ENCODE peak calls at places on chromosomes 3 and 15, in seven cellular contexts. One of them, this sample, is unnamed.

GRCh38 chr3:144018776-144019175 is 47.2 kb downstream of the DIPK2A start:
- ATAC-seq in HepG2: no peak
- ATAC-seq in K562: no peak
- ATAC-seq in Panc1: no peak
- ATAC-seq in upper lobe of left lung: no peak
- ATAC-seq in HCT116: no peak
- ATAC-seq in GM12878: no peak
- ATAC-seq in this sample: no peak

GRCh38 chr3:120642368-120642948 is 39.6 kb downstream of the HGD start:
- ATAC-seq in HepG2: peak; percentile 45
- ATAC-seq in GM12878: no peak
- ATAC-seq in K562: peak; percentile 95
- ATAC-seq in Panc1: no peak
- ATAC-seq in upper lobe of left lung: no peak
- ATAC-seq in HCT116: no peak
- ATAC-seq in this sample: no peak

GRCh38 chr3:25897019-25897418 is 107.1 kb downstream of the OXSM start:
- ATAC-seq in K562: peak; percentile 95
- ATAC-seq in HepG2: peak; percentile 96
- ATAC-seq in Panc1: no peak
- ATAC-seq in GM12878: peak; percentile 98
- ATAC-seq in upper lobe of left lung: no peak
- ATAC-seq in HCT116: peak; percentile 99
- ATAC-seq in this sample: no peak

GRCh38 chr15:89462198-89462912 is 34.0 kb downstream of the RHCG start:
- ATAC-seq in HCT116: peak; percentile 75
- ATAC-seq in upper lobe of left lung: no peak
- ATAC-seq in K562: peak; percentile 95
- ATAC-seq in Panc1: no peak
- ATAC-seq in GM12878: peak; percentile 69
- ATAC-seq in HepG2: peak; percentile 80
- ATAC-seq in this sample: no peak

GRCh38 chr3:104554409-104554808 is 812.3 kb upstream of the ALCAM start:
- ATAC-seq in upper lobe of left lung: no peak
- ATAC-seq in K562: no peak
- ATAC-seq in Panc1: no peak
- ATAC-seq in HCT116: no peak
- ATAC-seq in GM12878: no peak
- ATAC-seq in HepG2: no peak
- ATAC-seq in this sample: no peak

GRCh38 chr15:73927003-73927475 is 777 bp downstream of the LOXL1 start:
- ATAC-seq in HepG2: no peak
- ATAC-seq in Panc1: peak; percentile 54
- ATAC-seq in GM12878: peak; percentile 8
- ATAC-seq in HCT116: peak; percentile 59
- ATAC-seq in K562: no peak
- ATAC-seq in upper lobe of left lung: no peak
- ATAC-seq in this sample: peak; percentile 32

GRCh38 chr3:53715815-53716483 is 130.3 kb downstream of the CHDH start:
- ATAC-seq in HepG2: no peak
- ATAC-seq in HCT116: no peak
- ATAC-seq in Panc1: no peak
- ATAC-seq in K562: no peak
- ATAC-seq in GM12878: no peak
- ATAC-seq in upper lobe of left lung: no peak
- ATAC-seq in this sample: no peak

GRCh38 chr3:12345584-12346494 is 57.0 kb downstream of the PPARG start:
- ATAC-seq in K562: no peak
- ATAC-seq in HCT116: peak; percentile 60
- ATAC-seq in Panc1: no peak
- ATAC-seq in HepG2: no peak
- ATAC-seq in upper lobe of left lung: no peak
- ATAC-seq in GM12878: no peak
- ATAC-seq in this sample: no peak

GRCh38 chr3:23761440-23761896 is 44.3 kb upstream of the UBE2E1 start:
- ATAC-seq in Panc1: peak; percentile 48
- ATAC-seq in HepG2: peak; percentile 97
- ATAC-seq in upper lobe of left lung: no peak
- ATAC-seq in K562: peak; percentile 81
- ATAC-seq in HCT116: peak; percentile 91
- ATAC-seq in GM12878: peak; percentile 68
- ATAC-seq in this sample: no peak

GRCh38 chr3:98657429-98657828 is 64.0 kb upstream of the CPOX start:
- ATAC-seq in upper lobe of left lung: peak; percentile 77
- ATAC-seq in Panc1: peak; percentile 65
- ATAC-seq in K562: peak; percentile 63
- ATAC-seq in HepG2: peak; percentile 93
- ATAC-seq in GM12878: peak; percentile 98
- ATAC-seq in HCT116: peak; percentile 94
- ATAC-seq in this sample: no peak

DNA sequence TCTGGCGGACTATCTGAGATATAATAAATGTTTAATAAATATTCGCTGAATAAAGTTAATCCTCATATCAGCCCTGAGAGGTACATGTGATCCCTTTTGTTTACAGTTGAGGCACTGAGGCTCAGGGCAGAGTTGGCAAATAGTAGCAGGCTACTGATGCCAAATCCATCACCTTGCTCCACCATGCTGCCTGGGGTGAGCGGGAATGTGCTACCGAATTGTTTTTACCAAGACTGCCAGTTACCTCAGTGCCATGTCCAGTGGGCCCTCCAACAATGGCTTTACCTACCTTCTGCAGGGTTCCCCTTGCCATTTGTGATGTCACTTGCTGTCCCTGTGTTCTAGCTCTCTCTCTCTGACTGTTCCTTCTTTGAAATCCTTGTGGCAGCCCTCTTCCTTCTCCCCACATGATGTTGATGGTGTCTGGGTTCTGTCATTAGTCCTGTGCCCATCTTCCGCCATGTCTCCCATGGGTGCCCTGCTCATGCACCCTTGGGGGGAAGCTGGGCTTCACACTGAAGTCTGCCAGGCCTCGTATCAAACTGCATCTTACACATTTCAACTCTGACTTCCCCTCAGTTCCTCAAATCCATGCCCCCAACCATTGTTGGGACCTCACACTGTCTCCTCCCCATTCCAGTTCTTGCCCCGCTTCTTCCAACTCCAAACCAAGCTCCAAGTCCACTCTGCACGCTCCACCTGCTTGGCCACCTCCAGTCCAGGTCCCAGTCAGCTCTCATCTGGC is 35.4 kb downstream of the SLCO2A1 start:
- ATAC-seq in Panc1: no peak
- ATAC-seq in HCT116: no peak
- ATAC-seq in upper lobe of left lung: no peak
- ATAC-seq in GM12878: no peak
- ATAC-seq in K562: no peak
- ATAC-seq in HepG2: no peak
- ATAC-seq in this sample: no peak
- H3K27ac ChIP-seq in Panc1: no peak overlapping the region
- H3K27ac ChIP-seq in HCT116: no peak overlapping the region
- H3K27ac ChIP-seq in upper lobe of left lung: no peak overlapping the region
- H3K27ac ChIP-seq in GM12878: no peak overlapping the region
- H3K27ac ChIP-seq in K562: no peak overlapping the region
- H3K27ac ChIP-seq in HepG2: no peak overlapping the region
- H3K27ac ChIP-seq in this sample: no peak overlapping the region

DNA sequence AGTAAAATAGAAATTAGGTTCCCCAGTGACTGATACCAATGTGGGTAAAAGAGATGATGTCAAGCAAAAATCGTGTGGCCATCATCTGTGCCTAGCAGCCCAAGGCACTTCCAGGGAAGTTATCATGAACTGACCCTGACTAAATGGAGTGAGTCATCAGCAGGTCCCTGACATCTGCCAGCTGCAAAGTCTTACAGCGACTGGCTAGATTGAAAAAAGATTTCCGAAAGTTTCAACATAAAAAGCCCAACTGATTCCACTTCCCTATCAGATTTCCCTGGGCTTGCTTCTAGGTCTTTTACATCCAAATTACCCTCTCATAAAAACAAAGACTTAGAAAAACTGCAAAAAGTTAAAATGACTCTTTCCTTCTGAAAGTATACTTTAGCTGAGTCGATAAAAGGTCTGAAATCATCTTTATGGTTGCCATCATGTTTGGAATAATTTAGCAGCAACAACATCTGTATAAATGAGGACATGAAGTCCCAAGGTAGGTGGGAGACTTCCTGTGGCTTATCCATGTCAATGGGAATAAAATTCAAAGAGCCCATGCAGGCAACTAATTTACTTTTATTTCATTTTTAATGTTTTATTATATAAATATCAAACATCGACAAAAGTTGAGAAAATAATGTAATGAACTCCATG is 342.8 kb downstream of the ERC2 start:
- ATAC-seq in upper lobe of left lung: no peak
- ATAC-seq in Panc1: peak; percentile 73
- ATAC-seq in HCT116: no peak
- ATAC-seq in K562: no peak
- ATAC-seq in GM12878: no peak
- ATAC-seq in HepG2: no peak
- ATAC-seq in this sample: peak; percentile 83
- TF ChIP-seq POLR2AphosphoS5 in upper lobe of left lung: no peak
- TF ChIP-seq POLR2AphosphoS5 in Panc1: no peak
- TF ChIP-seq POLR2AphosphoS5 in HCT116: no peak
- TF ChIP-seq POLR2AphosphoS5 in K562: no peak
- TF ChIP-seq POLR2AphosphoS5 in GM12878: no peak
- TF ChIP-seq POLR2AphosphoS5 in HepG2: no peak
- TF ChIP-seq POLR2AphosphoS5 in this sample: peak; percentile 36

GRCh38 chr15:20409247-20409646 is 132.4 kb downstream of the GOLGA6L6 start:
- ATAC-seq in HCT116: no peak
- ATAC-seq in upper lobe of left lung: peak; percentile 49
- ATAC-seq in Panc1: no peak
- ATAC-seq in HepG2: no peak
- ATAC-seq in K562: peak; percentile 49
- ATAC-seq in GM12878: no peak
- ATAC-seq in this sample: no peak
- H3K9me3 ChIP-seq in HCT116: peaks cover 58% of the 10 kb centered on the region
- H3K9me3 ChIP-seq in upper lobe of left lung: no peaks in the 10 kb centered on the region
- H3K9me3 ChIP-seq in Panc1: peaks cover 3% of the 10 kb centered on the region
- H3K9me3 ChIP-seq in HepG2: no peaks in the 10 kb centered on the region
- H3K9me3 ChIP-seq in K562: no peaks in the 10 kb centered on the region
- H3K9me3 ChIP-seq in GM12878: no peaks in the 10 kb centered on the region
- H3K9me3 ChIP-seq in this sample: no peaks in the 10 kb centered on the region

DNA sequence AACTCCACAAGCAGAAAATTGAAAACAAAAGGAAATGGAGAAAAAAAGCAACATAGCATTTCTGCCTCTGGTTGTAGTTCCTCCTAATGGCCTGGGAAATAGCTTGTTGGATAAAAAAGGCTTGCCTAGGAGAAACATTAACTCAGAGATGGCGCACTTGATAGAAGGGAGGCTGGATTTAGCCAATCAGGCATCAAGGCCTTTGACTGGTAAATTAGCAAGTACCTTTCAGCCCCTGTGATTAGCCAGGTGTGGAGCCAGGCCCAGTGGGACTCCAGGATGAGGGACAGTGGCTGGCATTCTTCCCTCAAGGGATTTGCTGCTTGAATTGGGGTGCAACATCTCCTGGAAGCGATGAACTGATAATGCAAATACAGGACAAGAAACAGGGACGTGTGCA is 84.5 kb downstream of the RPLP1 start:
- ATAC-seq in GM12878: no peak
- ATAC-seq in HCT116: no peak
- ATAC-seq in K562: no peak
- ATAC-seq in upper lobe of left lung: no peak
- ATAC-seq in HepG2: no peak
- ATAC-seq in Panc1: no peak
- ATAC-seq in this sample: no peak
- H3K27ac ChIP-seq in GM12878: no peak overlapping the region
- H3K27ac ChIP-seq in HCT116: no peak overlapping the region
- H3K27ac ChIP-seq in K562: no peak overlapping the region
- H3K27ac ChIP-seq in upper lobe of left lung: no peak overlapping the region
- H3K27ac ChIP-seq in HepG2: no peak overlapping the region
- H3K27ac ChIP-seq in Panc1: no peak overlapping the region
- H3K27ac ChIP-seq in this sample: no peak overlapping the region

DNA sequence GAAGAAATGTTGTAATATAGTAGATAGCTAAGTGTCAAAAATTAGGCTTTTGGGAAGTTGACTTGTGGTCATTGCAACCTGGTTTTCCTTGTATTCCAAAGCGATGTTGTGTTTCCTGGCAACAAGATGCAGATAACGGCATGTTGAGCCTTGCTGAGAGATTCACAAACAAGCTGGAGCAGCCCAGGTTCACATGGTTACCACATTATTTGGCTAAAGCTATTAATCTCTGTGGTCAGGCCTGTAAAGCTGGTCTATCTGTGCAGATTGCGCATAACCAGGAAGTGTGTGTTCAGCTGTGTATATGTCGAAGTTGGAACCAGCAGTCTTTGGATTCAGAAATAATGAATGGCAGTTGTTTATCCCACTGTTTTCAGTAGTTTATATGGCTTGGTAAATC is 6.6 kb downstream of the TIPARP start:
- ATAC-seq in GM12878: peak; percentile 76
- ATAC-seq in HCT116: no peak
- ATAC-seq in HepG2: peak; percentile 87
- ATAC-seq in upper lobe of left lung: peak; percentile 92
- ATAC-seq in Panc1: peak; percentile 54
- ATAC-seq in K562: peak; percentile 53
- ATAC-seq in this sample: peak; percentile 60
- TF ChIP-seq POLR2AphosphoS5 in GM12878: peak; percentile 38
- TF ChIP-seq POLR2AphosphoS5 in HCT116: no peak
- TF ChIP-seq POLR2AphosphoS5 in HepG2: no peak
- TF ChIP-seq POLR2AphosphoS5 in upper lobe of left lung: no peak
- TF ChIP-seq POLR2AphosphoS5 in Panc1: no peak
- TF ChIP-seq POLR2AphosphoS5 in K562: no peak
- TF ChIP-seq POLR2AphosphoS5 in this sample: no peak

DNA sequence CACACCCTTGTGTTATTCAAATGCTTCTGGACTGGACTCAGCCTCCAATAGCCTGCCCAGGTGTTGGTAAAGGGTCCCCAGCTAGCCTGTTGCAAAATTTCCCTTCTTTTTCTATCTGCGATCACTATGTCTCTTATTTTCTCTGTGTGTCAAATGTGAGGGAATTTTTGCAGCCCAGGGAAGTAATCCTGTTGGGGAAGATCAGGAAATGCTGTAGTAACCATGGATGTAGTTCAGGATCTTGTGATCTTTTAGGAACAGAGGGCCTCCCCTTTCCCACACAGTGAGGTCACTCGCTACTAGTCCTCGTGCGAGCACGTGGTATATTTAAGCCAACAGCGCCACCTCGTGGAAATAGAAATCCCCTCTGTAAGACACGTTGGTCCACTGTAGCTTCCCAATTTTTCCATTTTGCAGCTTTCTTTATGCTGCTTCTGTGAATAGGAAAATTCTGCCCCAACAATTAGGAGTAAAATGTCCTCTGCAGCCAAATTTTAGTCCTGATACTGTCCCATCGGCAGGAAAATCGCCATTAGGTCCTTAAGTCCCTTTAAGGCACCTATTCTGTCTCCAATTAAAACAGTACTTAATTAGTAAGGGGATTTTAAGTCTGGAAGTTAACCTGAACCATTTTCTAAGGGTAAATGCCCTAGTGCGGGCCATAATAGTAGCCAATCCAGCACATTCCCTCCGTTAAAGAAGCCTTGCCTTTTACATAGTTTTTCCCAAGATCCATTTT is 4.0 kb upstream of the SMCO1 start:
- ATAC-seq in GM12878: peak; percentile 90
- ATAC-seq in HepG2: peak; percentile 96
- ATAC-seq in Panc1: peak; percentile 95
- ATAC-seq in upper lobe of left lung: no peak
- ATAC-seq in HCT116: peak; percentile 94
- ATAC-seq in K562: peak; percentile 89
- ATAC-seq in this sample: peak; percentile 76
- H3K9me3 ChIP-seq in GM12878: peaks cover 38% of the 10 kb centered on the region
- H3K9me3 ChIP-seq in HepG2: no peaks in the 10 kb centered on the region
- H3K9me3 ChIP-seq in Panc1: no peaks in the 10 kb centered on the region
- H3K9me3 ChIP-seq in upper lobe of left lung: peaks cover 47% of the 10 kb centered on the region
- H3K9me3 ChIP-seq in HCT116: no peaks in the 10 kb centered on the region
- H3K9me3 ChIP-seq in K562: no peaks in the 10 kb centered on the region
- H3K9me3 ChIP-seq in this sample: no peaks in the 10 kb centered on the region

This sample was measured in gastroesophageal sphincter.